ENCODE peak calls at places on chromosomes 1 and 21, in six cellular contexts. W is SK-N-SH, B is K562, Q is GM12878, S is transverse colon, F is tibial nerve. M is an unnamed sample.

GRCh38 chr1:38026592-38027200 is 14.2 kb downstream of the UTP11 start:
- DNase-seq in F (no peak), B (no peak), S (peak; percentile 26), Q (no peak), W (no peak), M (no peak)

GRCh38 chr21:38219049-38219628 is 37.7 kb upstream of the KCNJ15 start:
- DNase-seq in S (peak; percentile 74), B (peak; percentile 90), F (peak; percentile 46), Q (no peak), W (peak; percentile 58), M (peak; percentile 84)

GRCh38 chr1:173302890-173303829 is 96.0 kb upstream of the TNFSF4 start:
- DNase-seq in F (no peak), Q (no peak), B (no peak), W (no peak), S (no peak), M (no peak)

GRCh38 chr1:51189421-51190073 is 46.5 kb upstream of the RNF11 start:
- DNase-seq in B (peak; percentile 75), F (no peak), W (peak; percentile 59), S (peak; percentile 31), Q (no peak), M (no peak)

GRCh38 chr1:32989160-32989894 is 24.7 kb upstream of the RNF19B start:
- DNase-seq in Q (no peak), F (peak; percentile 45), W (no peak), S (peak; percentile 56), B (peak; percentile 63), M (peak; percentile 91)

GRCh38 chr1:201982082-201982922 is at the start of gene RNPEP:
- DNase-seq in Q (no peak), S (peak; percentile 85), F (peak; percentile 56), B (peak; percentile 97), W (peak; percentile 95), M (peak; percentile 85)

GRCh38 chr1:244969355-244970235 is 105.3 kb upstream of the HNRNPU start:
- DNase-seq in W (peak; percentile 73), B (no peak), S (peak; percentile 77), F (peak; percentile 62), Q (no peak), M (peak; percentile 91)

GRCh38 chr1:247669225-247669624 is 10.3 kb downstream of the OR13G1 start:
- DNase-seq in W (no peak), Q (no peak), B (no peak), F (no peak), S (no peak), M (no peak)

GRCh38 chr1:24932284-24932683 is 2.2 kb upstream of the RUNX3 start:
- DNase-seq in S (peak; percentile 64), F (no peak), Q (no peak), W (peak; percentile 97), B (peak; percentile 92), M (no peak)

GRCh38 chr1:119071321-119071720 is 69.1 kb downstream of the WARS2 start:
- DNase-seq in F (no peak), B (no peak), S (no peak), Q (no peak), W (no peak), M (no peak)

GRCh38 chr1:97947751-97948150 is 26.9 kb upstream of the DPYD start:
- DNase-seq in S (no peak), Q (no peak), B (no peak), F (no peak), W (no peak), M (no peak)

DNA sequence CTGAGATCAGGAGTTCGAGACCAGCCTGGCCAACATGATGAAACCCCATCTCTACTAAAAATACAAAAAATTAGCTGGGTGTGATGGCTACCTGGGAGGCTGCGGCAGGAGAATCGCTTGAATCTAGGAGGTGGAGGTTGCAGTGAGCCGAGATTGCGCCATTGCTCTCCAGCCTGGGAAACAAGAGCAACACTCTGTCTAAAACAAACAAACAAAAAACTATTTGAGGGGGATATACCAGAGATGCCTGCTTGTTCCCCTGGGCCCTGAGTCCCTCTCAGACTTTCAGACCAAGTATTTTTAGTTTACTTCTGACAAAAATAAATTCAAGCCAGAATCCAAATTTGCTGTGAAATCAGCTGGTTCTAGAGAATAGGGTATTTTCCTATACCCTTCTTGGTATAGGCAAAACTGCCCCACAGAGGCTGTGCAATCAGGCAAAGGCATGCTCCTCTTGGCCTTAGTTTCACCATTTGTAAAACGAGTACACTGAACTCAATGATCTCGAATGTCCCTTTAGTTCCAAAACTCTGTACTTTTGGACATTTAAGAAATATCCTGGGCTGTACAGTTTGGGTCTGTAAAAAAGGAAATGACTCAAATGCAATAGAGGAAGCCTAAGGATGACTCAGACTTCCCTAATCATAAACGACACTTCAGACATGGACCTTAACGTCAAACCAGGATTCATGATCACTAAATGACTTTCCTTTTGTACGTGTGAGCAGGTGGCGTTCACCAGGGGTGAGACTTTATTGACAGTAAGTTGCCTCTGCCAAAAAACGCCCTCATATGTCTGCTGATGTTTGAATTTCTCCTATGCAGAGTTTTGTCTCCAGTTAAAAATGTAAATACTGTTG is 16.1 kb downstream of the ENSA start:
- DNase-seq in B (peak; percentile 26), W (no peak), F (no peak), Q (peak; percentile 79), S (peak; percentile 69), M (no peak)
- TF ChIP-seq EP300 in B (peak; percentile 92), W (peak; percentile 57), F (peak; percentile 85), Q (peak; percentile 98), S (peak; percentile 88), M (no peak)

GRCh38 chr1:151165738-151166505 is at the start of the genes LYSMD1 and SCNM1:
- DNase-seq in S (peak; percentile 98), B (peak; percentile 90), W (peak; percentile 88), Q (peak; percentile 97), F (peak; percentile 91), M (peak; percentile 99)
- TF ChIP-seq EP300 in S (peak; percentile 44), B (no peak), W (no peak), Q (no peak), F (peak; percentile 96), M (peak; percentile 43)

DNA sequence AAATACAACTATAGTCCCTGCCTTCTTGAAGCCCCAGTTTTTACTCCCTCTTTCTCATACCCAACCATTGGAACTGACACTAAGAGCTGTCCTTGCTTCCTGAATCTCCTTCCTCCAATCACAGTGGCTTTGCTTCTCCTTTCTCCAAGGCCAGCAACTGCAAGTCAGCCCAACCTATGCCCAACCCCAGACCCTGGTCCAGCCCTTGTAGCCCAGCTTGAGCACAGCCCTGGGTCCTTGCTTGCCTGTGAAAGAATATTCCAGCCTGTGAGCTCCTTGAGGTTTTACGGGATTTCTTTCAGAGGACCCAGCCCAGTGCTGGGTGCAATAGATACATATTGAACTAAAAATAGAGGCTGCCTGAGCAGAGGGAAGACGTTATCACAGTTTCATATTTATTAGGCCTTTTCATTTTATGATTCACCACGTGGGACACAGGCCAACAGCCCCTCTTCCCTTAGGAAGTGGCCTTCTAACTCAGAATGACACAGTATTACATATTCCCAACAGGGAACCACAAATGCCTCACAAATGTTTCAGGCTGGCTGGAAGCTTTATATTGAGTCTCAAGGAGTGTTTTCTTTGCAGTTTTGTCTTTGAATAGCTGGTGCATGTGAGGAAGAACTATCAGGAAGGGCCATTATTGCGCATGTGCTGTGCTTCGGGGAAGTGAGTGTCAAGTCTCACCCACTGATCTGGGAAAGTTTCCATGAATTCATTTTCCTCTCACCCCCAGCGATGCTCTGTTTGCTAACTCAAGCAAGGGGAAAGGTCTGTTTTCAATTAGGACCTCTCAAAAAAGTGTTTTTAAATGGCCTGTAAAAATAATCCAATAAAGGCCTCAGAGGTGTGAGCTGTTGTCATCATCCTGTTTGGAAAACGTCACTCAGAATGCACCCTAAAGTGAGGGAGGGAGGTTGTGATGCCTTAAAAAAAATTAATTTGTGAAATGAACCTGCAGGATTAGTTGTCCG is 92.3 kb upstream of the NFIA start:
- DNase-seq in W (peak; percentile 50), B (no peak), F (no peak), S (no peak), Q (no peak), M (peak; percentile 69)
- TF ChIP-seq EP300 in W (peak; percentile 77), B (no peak), F (no peak), S (no peak), Q (no peak), M (no peak)

GRCh38 chr1:63634471-63634870 is 41.3 kb downstream of the PGM1 start:
- DNase-seq in Q (no peak), W (no peak), S (no peak), F (no peak), B (no peak), M (no peak)
- TF ChIP-seq EP300 in Q (no peak), W (no peak), S (no peak), F (no peak), B (no peak), M (no peak)

GRCh38 chr1:113283914-113284313 is 106.4 kb upstream of the MAGI3 start:
- DNase-seq in W (no peak), S (no peak), F (no peak), Q (no peak), B (no peak), M (no peak)

GRCh38 chr1:113282897-113283285 is 107.4 kb upstream of the MAGI3 start:
- DNase-seq in F (no peak), W (peak; percentile 64), S (no peak), B (no peak), Q (no peak), M (no peak)

GRCh38 chr1:113279776-113280391 is 110.4 kb upstream of the MAGI3 start:
- DNase-seq in F (no peak), B (no peak), W (no peak), S (no peak), Q (no peak), M (no peak)

GRCh38 chr1:113281550-113281949 is 108.8 kb upstream of the MAGI3 start:
- DNase-seq in S (no peak), W (no peak), F (no peak), Q (no peak), B (no peak), M (no peak)

DNA sequence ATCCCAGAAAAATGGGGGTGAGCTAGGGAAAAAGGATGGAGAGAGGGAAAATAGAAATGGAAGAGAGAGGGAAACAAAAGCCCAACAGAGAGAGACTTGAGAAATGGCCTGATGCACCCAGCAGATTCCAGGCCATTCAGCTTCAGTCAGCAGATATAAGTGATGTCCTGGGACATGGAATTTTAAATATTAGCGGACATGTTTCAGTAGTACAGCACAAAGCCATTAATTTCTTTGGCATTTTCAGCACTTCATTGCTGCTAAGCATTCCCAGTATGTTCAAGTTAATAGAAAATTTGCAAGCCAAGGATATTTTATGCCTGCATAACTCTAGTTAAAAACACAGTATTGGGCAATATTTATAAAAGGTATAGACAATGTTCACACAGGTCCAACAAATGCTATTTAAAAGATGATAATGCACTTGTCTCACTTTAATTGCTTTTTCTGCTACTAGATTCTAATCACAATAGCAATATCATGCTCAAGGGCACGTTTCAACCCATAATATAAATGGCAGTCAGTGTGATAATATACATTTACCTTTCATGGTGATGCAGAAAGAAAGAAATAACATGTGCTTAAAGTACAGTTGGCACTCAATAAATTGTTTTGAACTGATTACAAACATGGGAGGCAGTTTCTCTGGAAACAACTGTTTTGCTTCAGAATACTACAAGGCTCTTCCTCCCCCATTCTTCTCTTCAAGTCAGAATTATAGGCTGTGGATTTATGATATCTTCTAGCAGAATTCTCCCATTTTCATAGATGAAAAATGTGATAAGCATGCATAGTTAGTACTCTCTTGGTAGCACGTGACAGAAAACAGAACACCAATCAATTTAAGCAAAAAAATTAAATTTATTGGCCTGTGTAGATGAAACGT is 108.1 kb upstream of the MAGI3 start:
- DNase-seq in Q (no peak), B (no peak), S (no peak), W (peak; percentile 26), F (no peak), M (no peak)
- TF ChIP-seq EP300 in Q (no peak), B (no peak), S (no peak), W (no peak), F (no peak), M (no peak)

M was measured in sigmoid colon.